ENCODE peak calls at places on chromosomes 3 and 15, in nine cellular contexts. C, F, N, L, A, K, Y, E and Z are unnamed samples.
A peak's percentile ranks its signal among the peaks of the same experiment; 100 is the strongest.

GRCh38 chr3:6605245-6605644 is 255.7 kb upstream of the GRM7 start:
- DNase-seq in C (no peak), F (no peak), N (no peak), L (no peak), A (peak; percentile 39), K (no peak), Y (no peak), E (no peak), Z (no peak)

GRCh38 chr3:140224307-140224706 is 289.3 kb downstream of the CLSTN2 start:
- DNase-seq in C (no peak), F (no peak), N (no peak), L (no peak), A (no peak), K (no peak), Y (no peak), E (no peak), Z (no peak)

GRCh38 chr3:41198526-41198925 is 779 bp upstream of the CTNNB1 start:
- DNase-seq in C (no peak), F (no peak), N (peak; percentile 28), L (peak; percentile 53), A (peak; percentile 14), K (peak; percentile 64), Y (peak; percentile 82), E (no peak), Z (no peak)

GRCh38 chr15:68228143-68228970 is 1.2 kb downstream of the CLN6 start:
- DNase-seq in C (peak; percentile 30), F (no peak), N (no peak), L (no peak), A (no peak), K (no peak), Y (peak; percentile 56), E (no peak), Z (no peak)

GRCh38 chr3:122915300-122916055 is 112.1 kb downstream of the SEMA5B start:
- DNase-seq in C (no peak), F (no peak), N (no peak), L (no peak), A (no peak), K (no peak), Y (no peak), E (no peak), Z (no peak)

GRCh38 chr3:13152826-13153710 is 79.8 kb upstream of the IQSEC1 start:
- DNase-seq in C (no peak), F (no peak), N (no peak), L (no peak), A (no peak), K (no peak), Y (no peak), E (no peak), Z (no peak)

GRCh38 chr3:185406127-185406620 is 43.2 kb downstream of the MAP3K13 start:
- DNase-seq in C (no peak), F (no peak), N (no peak), L (no peak), A (no peak), K (no peak), Y (no peak), E (no peak), Z (no peak)

GRCh38 chr3:57140894-57141293 is 24.3 kb downstream of the IL17RD start:
- DNase-seq in C (no peak), F (no peak), N (no peak), L (no peak), A (no peak), K (no peak), Y (no peak), E (no peak), Z (no peak)

GRCh38 chr3:112376996-112377395 is 44.0 kb downstream of the CD200 start:
- DNase-seq in C (no peak), F (no peak), N (no peak), L (no peak), A (peak; percentile 92), K (no peak), Y (no peak), E (no peak), Z (no peak)

GRCh38 chr3:77329161-77329560 is 289.3 kb downstream of the ROBO2 start:
- DNase-seq in C (no peak), F (no peak), N (no peak), L (no peak), A (no peak), K (no peak), Y (no peak), E (no peak), Z (no peak)

GRCh38 chr3:43004282-43004681 is 25.2 kb downstream of the GASK1A start:
- DNase-seq in C (no peak), F (no peak), N (no peak), L (no peak), A (peak; percentile 77), K (no peak), Y (no peak), E (no peak), Z (no peak)

GRCh38 chr15:27826902-27827321 is 272.2 kb downstream of the OCA2 start:
- DNase-seq in C (no peak), F (no peak), N (no peak), L (no peak), A (peak; percentile 65), K (no peak), Y (no peak), E (no peak), Z (no peak)

GRCh38 chr3:168102735-168103410 is 7.1 kb upstream of the GOLIM4 start:
- DNase-seq in C (no peak), F (no peak), N (no peak), L (no peak), A (no peak), K (no peak), Y (no peak), E (no peak), Z (no peak)

GRCh38 chr3:64443553-64444331 is 218.5 kb upstream of the PRICKLE2 start:
- DNase-seq in C (no peak), F (no peak), N (peak; percentile 16), L (peak; percentile 31), A (peak; percentile 44), K (no peak), Y (no peak), E (no peak), Z (no peak)

GRCh38 chr3:14410106-14410500 is 7.7 kb downstream of the SLC6A6 start:
- DNase-seq in C (no peak), F (no peak), N (no peak), L (no peak), A (no peak), K (no peak), Y (no peak), E (no peak), Z (no peak)

GRCh38 chr3:14410501-14411165 is 8.2 kb downstream of the SLC6A6 start:
- DNase-seq in C (no peak), F (peak; percentile 93), N (no peak), L (no peak), A (peak; percentile 79), K (no peak), Y (no peak), E (no peak), Z (no peak)

GRCh38 chr3:14411988-14412387 is 9.6 kb downstream of the SLC6A6 start:
- DNase-seq in C (no peak), F (no peak), N (no peak), L (no peak), A (no peak), K (no peak), Y (no peak), E (no peak), Z (no peak)

GRCh38 chr3:14412831-14413380 is 10.5 kb downstream of the SLC6A6 start:
- DNase-seq in C (no peak), F (no peak), N (peak; percentile 31), L (no peak), A (no peak), K (no peak), Y (no peak), E (no peak), Z (no peak)

DNA sequence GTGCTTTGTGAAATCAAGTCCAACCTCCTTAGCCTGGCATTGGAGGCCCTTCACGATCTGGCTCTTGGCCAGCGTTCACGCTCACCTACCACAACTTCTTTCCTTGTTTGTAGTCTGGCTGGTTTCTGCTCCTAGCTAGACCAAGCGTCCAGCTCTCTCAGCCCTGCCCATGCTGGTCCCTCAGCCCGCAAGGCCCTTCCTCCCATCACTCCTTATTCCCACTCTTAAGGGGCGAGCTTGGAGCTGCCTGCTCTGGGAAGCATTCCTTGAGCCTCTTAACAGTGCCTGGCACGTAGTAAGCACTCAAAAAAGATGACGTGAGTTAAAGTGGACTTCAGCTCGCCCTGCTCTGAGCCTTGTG is 8.7 kb downstream of the SLC6A6 start:
- DNase-seq in C (no peak), F (peak; percentile 76), N (no peak), L (no peak), A (no peak), K (no peak), Y (no peak), E (no peak), Z (no peak)
- H3K4me1 ChIP-seq in C (peaks cover 59% of the 10 kb centered on the region), F (peaks cover 97% of the 10 kb centered on the region), N (peaks cover 10% of the 10 kb centered on the region), L (peaks cover 31% of the 10 kb centered on the region), A (peaks cover 43% of the 10 kb centered on the region), K (no peaks in the 10 kb centered on the region), Y (peaks cover 29% of the 10 kb centered on the region), E (peaks cover 30% of the 10 kb centered on the region), Z (peaks cover 17% of the 10 kb centered on the region)

GRCh38 chr3:97576221-97576620 is 188.3 kb upstream of the ARL6 start:
- DNase-seq in C (no peak), F (no peak), N (no peak), L (no peak), A (no peak), K (no peak), Y (no peak), E (no peak), Z (no peak)
- H3K4me1 ChIP-seq in C (no peaks in the 10 kb centered on the region), F (no peaks in the 10 kb centered on the region), N (no peaks in the 10 kb centered on the region), L (no peaks in the 10 kb centered on the region), A (no peaks in the 10 kb centered on the region), K (no peaks in the 10 kb centered on the region), Y (no peaks in the 10 kb centered on the region), E (no peaks in the 10 kb centered on the region), Z (no peaks in the 10 kb centered on the region)

GRCh38 chr3:127003175-127003555 is 20.2 kb downstream of the PLXNA1 start:
- DNase-seq in C (no peak), F (no peak), N (no peak), L (no peak), A (no peak), K (no peak), Y (no peak), E (no peak), Z (no peak)

GRCh38 chr3:127004641-127005397 is 21.9 kb downstream of the PLXNA1 start:
- DNase-seq in C (no peak), F (no peak), N (no peak), L (no peak), A (no peak), K (no peak), Y (no peak), E (no peak), Z (no peak)

GRCh38 chr3:127001486-127002194 is 18.7 kb downstream of the PLXNA1 start:
- DNase-seq in C (no peak), F (no peak), N (no peak), L (no peak), A (no peak), K (no peak), Y (no peak), E (no peak), Z (no peak)

GRCh38 chr3:127002195-127003174 is 19.6 kb downstream of the PLXNA1 start:
- DNase-seq in C (peak; percentile 92), F (no peak), N (peak; percentile 88), L (peak; percentile 93), A (peak; percentile 86), K (peak; percentile 59), Y (peak; percentile 92), E (no peak), Z (peak; percentile 70)

GRCh38 chr3:127003601-127004280 is 20.8 kb downstream of the PLXNA1 start:
- DNase-seq in C (no peak), F (no peak), N (no peak), L (no peak), A (no peak), K (no peak), Y (no peak), E (no peak), Z (no peak)
- H3K4me1 ChIP-seq in C (peaks cover 18% of the 10 kb centered on the region), F (peaks cover 15% of the 10 kb centered on the region), N (peaks cover 39% of the 10 kb centered on the region), L (peaks cover 30% of the 10 kb centered on the region), A (peaks cover 37% of the 10 kb centered on the region), K (no peaks in the 10 kb centered on the region), Y (peaks cover 64% of the 10 kb centered on the region), E (no peaks in the 10 kb centered on the region), Z (peaks cover 9% of the 10 kb centered on the region)

GRCh38 chr3:5136619-5137429 is 14.7 kb downstream of the ARL8B start:
- DNase-seq in C (no peak), F (no peak), N (no peak), L (no peak), A (peak; percentile 35), K (no peak), Y (no peak), E (peak; percentile 62), Z (no peak)
- H3K4me1 ChIP-seq in C (peaks cover 78% of the 10 kb centered on the region), F (no peaks in the 10 kb centered on the region), N (peaks cover 65% of the 10 kb centered on the region), L (peaks cover 60% of the 10 kb centered on the region), A (peaks cover 12% of the 10 kb centered on the region), K (peaks cover 25% of the 10 kb centered on the region), Y (peaks cover 69% of the 10 kb centered on the region), E (peaks cover 51% of the 10 kb centered on the region), Z (peaks cover 3% of the 10 kb centered on the region)